ENCODE peak calls at places on chromosomes 1 and 21, in six cellular contexts. C is H7; A is adrenal gland; K is CD8-positive, alpha-beta memory T cell; V is CD4-positive, CD25-positive, alpha-beta regulatory T cell; F is psoas muscle. Q is an unnamed sample. For H3K27me3, the result is how much of the 10 kb centered on the place peaks cover.

GRCh38 chr1:108636876-108637275 is 24.0 kb downstream of the HENMT1 start:
- DNase-seq in C (no peak), A (peak), K (no peak), V (no peak), F (no peak), Q (no peak)

GRCh38 chr1:109598655-109599054 is 20.8 kb downstream of the GNAT2 start:
- DNase-seq in C (peak), A (no peak), K (no peak), V (no peak), F (no peak), Q (no peak)

GRCh38 chr1:93779540-93780121 is 98.0 kb upstream of the BCAR3 start:
- DNase-seq in C (peak), A (no peak), K (no peak), V (no peak), F (no peak), Q (no peak)

GRCh38 chr1:89833183-89834077 is 12.6 kb downstream of the LRRC8D start:
- DNase-seq in C (no peak), A (peak), K (no peak), V (no peak), F (no peak), Q (no peak)

GRCh38 chr1:925532-926421 is 2.1 kb downstream of the SAMD11 start:
- DNase-seq in C (peak), A (no peak), K (no peak), V (no peak), F (no peak), Q (no peak)

GRCh38 chr1:64471218-64471719 is 1.3 kb downstream of the CACHD1 start:
- DNase-seq in C (peak), A (peak), K (no peak), V (no peak), F (peak), Q (no peak)

GRCh38 chr1:209428241-209428921 is 155.1 kb upstream of the CAMK1G start:
- DNase-seq in C (peak), A (no peak), K (no peak), V (no peak), F (no peak), Q (no peak)

GRCh38 chr1:58717979-58718378 is 18.1 kb upstream of the MYSM1 start:
- DNase-seq in C (no peak), A (no peak), K (peak), V (peak), F (no peak), Q (no peak)

GRCh38 chr1:61081637-61082335 is 575 bp upstream of the NFIA start:
- DNase-seq in C (peak), A (peak), K (peak), V (peak), F (peak), Q (peak)

GRCh38 chr1:30665621-30666020 is 57.8 kb downstream of the MATN1 start:
- DNase-seq in C (no peak), A (no peak), K (no peak), V (no peak), F (peak), Q (no peak)

GRCh38 chr1:210568631-210569030 is 239.9 kb downstream of the HHAT start:
- DNase-seq in C (no peak), A (no peak), K (no peak), V (no peak), F (no peak), Q (no peak)

GRCh38 chr1:211604548-211604947 is 25.6 kb upstream of the SLC30A1 start:
- DNase-seq in C (no peak), A (no peak), K (no peak), V (no peak), F (no peak), Q (no peak)

GRCh38 chr1:171433451-171433850 is 51.9 kb upstream of the PRRC2C start:
- DNase-seq in C (no peak), A (no peak), K (no peak), V (no peak), F (no peak), Q (no peak)

GRCh38 chr1:61149010-61149860 is 66.9 kb downstream of the NFIA start:
- DNase-seq in C (no peak), A (no peak), K (no peak), V (no peak), F (no peak), Q (no peak)

GRCh38 chr1:54409156-54410142 is 3.3 kb upstream of the SSBP3 start:
- DNase-seq in C (no peak), A (no peak), K (no peak), V (no peak), F (peak), Q (no peak)

GRCh38 chr1:223765036-223765718 is 52.8 kb downstream of the CAPN2 start:
- DNase-seq in C (no peak), A (no peak), K (no peak), V (no peak), F (peak), Q (no peak)

GRCh38 chr1:33985166-33985565 is 121.3 kb downstream of the HMGB4 start:
- DNase-seq in C (no peak), A (no peak), K (no peak), V (no peak), F (no peak), Q (no peak)

GRCh38 chr1:208499021-208499420 is 254.8 kb upstream of the PLXNA2 start:
- DNase-seq in C (no peak), A (no peak), K (no peak), V (no peak), F (no peak), Q (no peak)

GRCh38 chr1:218463194-218464156 is 118.3 kb downstream of the TGFB2 start:
- DNase-seq in C (no peak), A (peak), K (no peak), V (no peak), F (peak), Q (no peak)

GRCh38 chr1:241499910-241500309 is 19.6 kb downstream of the FH start:
- DNase-seq in C (peak), A (peak), K (no peak), V (no peak), F (no peak), Q (no peak)

GRCh38 chr21:35635261-35635660 is 425.1 kb downstream of the SETD4 start:
- DNase-seq in C (no peak), A (no peak), K (no peak), V (no peak), F (no peak), Q (no peak)

GRCh38 chr1:101316276-101316675 is 79.5 kb downstream of the S1PR1 start:
- DNase-seq in C (no peak), A (no peak), K (no peak), V (no peak), F (no peak), Q (no peak)
- H3K27me3 ChIP-seq in C (under half), A (under half), K (under half), V (under half), F (under half), Q (under half)

DNA sequence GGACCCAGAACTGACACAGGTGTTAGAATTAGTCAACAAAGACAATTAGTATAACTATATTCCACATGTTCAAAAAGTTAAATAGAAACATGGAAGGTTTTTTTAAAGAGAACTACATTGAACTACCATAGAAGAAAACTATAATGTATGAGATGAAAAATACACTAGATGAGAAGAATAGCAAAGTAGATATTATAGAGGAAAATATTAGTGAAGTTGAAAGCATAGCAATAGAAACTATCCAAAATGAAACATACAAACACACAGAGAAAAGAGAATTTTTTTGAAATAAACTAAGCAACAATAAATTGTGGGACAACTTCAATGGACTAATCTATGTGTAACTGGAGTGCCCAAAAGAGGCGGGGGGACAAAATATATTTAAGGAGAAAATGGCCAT is 8.0 kb upstream of the HEATR1 start:
- DNase-seq in C (no peak), A (no peak), K (no peak), V (no peak), F (no peak), Q (no peak)
- H3K27me3 ChIP-seq in C (under half), A (under half), K (under half), V (under half), F (under half), Q (under half)

GRCh38 chr1:230515451-230516145 is 89.5 kb upstream of the PGBD5 start:
- DNase-seq in C (peak), A (no peak), K (no peak), V (no peak), F (no peak), Q (no peak)

GRCh38 chr1:230517326-230517725 is 91.2 kb upstream of the PGBD5 start:
- DNase-seq in C (no peak), A (no peak), K (no peak), V (no peak), F (no peak), Q (no peak)

GRCh38 chr1:230518511-230518910 is 92.4 kb upstream of the PGBD5 start:
- DNase-seq in C (peak), A (no peak), K (no peak), V (no peak), F (no peak), Q (no peak)

GRCh38 chr1:230517786-230518185 is 91.7 kb upstream of the PGBD5 start:
- DNase-seq in C (no peak), A (no peak), K (no peak), V (no peak), F (no peak), Q (no peak)

GRCh38 chr1:230516890-230517289 is 90.8 kb upstream of the PGBD5 start:
- DNase-seq in C (no peak), A (no peak), K (no peak), V (no peak), F (no peak), Q (no peak)
- H3K27me3 ChIP-seq in C (under half), A (under half), K (under half), V (under half), F (under half), Q (under half)

GRCh38 chr1:47711848-47712492 is 274.1 kb downstream of the FOXD2 start:
- DNase-seq in C (no peak), A (no peak), K (no peak), V (no peak), F (no peak), Q (no peak)
- H3K27me3 ChIP-seq in C (half or more), A (half or more), K (under half), V (under half), F (under half), Q (under half)

GRCh38 chr1:2824999-2825398 is 23.5 kb upstream of the TTC34 start:
- DNase-seq in C (no peak), A (no peak), K (no peak), V (no peak), F (peak), Q (no peak)

GRCh38 chr1:2826736-2827292 is 25.3 kb upstream of the TTC34 start:
- DNase-seq in C (no peak), A (no peak), K (no peak), V (no peak), F (peak), Q (no peak)

GRCh38 chr1:2823921-2824660 is 22.6 kb upstream of the TTC34 start:
- DNase-seq in C (no peak), A (no peak), K (no peak), V (no peak), F (peak), Q (no peak)

GRCh38 chr1:2826316-2826715 is 24.8 kb upstream of the TTC34 start:
- DNase-seq in C (no peak), A (no peak), K (no peak), V (no peak), F (peak), Q (no peak)

DNA sequence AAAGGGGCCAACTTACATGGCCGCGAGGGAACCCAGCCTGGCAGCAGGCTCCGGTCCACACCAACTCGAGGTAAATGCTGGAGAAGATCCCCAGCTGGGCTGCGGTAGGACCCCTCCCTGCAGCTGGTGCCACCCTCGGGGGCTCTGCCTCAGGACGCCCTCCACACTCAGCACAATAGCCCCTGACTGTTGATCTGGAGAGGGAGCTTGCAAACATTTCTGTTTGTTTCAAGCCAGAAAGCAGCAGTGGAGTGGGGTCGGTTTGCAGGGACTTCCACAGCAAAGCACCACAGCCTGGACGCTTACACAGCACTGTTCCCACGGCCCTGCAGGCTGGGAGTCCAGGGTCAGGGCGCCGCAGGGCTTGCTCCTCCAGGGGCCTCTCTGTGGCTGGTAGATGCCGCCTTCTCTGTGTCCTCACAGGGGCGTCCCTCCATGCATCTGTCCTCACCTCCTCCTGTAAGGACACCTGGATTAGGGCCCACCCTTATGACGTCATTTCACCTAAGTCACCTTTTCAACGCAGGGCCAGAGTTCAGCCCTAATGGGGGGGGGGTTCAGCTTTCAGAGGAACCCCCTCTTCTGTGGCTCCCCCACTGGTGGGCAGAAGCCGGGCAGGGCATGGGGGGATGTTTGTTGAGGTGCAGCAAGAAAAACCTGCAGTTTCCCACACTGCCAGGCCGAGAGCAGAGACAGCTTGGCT is 24.1 kb upstream of the TTC34 start:
- DNase-seq in C (no peak), A (no peak), K (no peak), V (no peak), F (peak), Q (no peak)
- H3K27me3 ChIP-seq in C (under half), A (under half), K (under half), V (under half), F (under half), Q (under half)

GRCh38 chr1:3227372-3227704 is 158.3 kb downstream of the PRDM16 start:
- DNase-seq in C (no peak), A (no peak), K (no peak), V (no peak), F (no peak), Q (no peak)

GRCh38 chr1:3229081-3229725 is 160.2 kb downstream of the PRDM16 start:
- DNase-seq in C (no peak), A (no peak), K (no peak), V (no peak), F (no peak), Q (no peak)

GRCh38 chr1:3226191-3226590 is 157.2 kb downstream of the PRDM16 start:
- DNase-seq in C (no peak), A (no peak), K (no peak), V (no peak), F (no peak), Q (no peak)

GRCh38 chr1:3225668-3226067 is 156.7 kb downstream of the PRDM16 start:
- DNase-seq in C (no peak), A (no peak), K (no peak), V (no peak), F (no peak), Q (no peak)

DNA sequence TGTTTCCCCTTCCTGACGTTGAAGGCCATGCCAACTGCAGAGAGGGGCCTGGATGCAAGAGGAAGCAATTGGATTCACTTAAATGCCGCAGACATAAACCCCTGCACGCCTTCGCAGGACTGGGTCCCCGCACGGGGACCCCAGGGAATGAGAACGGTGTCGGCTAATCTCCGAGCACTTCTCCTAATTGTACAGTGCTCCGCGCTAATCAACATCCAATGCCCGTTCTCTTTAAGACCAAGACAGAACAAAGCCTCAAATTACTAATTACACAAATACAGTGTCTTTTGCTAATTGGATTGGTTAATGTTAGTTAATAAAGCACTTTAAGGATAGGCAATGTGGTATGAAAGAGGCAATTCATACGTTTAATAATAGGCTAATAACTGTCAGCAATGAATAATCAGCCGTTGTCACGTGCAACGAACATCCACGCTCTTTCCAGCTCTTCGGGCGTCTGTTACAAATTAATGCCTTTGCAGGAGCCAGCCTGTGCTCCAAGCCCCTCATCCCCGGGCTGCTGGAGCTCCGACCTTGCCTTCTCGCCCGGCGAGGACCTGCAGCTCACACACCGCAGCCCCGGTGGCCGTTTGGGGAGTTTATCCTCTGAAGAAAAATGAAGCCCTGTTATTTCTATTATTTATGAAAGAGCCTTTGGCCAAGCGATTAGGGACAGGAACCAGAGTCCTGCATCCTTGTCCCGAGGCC is 157.8 kb downstream of the PRDM16 start:
- DNase-seq in C (peak), A (no peak), K (no peak), V (no peak), F (no peak), Q (no peak)
- H3K27me3 ChIP-seq in C (under half), A (under half), K (under half), V (under half), F (under half), Q (under half)

DNA sequence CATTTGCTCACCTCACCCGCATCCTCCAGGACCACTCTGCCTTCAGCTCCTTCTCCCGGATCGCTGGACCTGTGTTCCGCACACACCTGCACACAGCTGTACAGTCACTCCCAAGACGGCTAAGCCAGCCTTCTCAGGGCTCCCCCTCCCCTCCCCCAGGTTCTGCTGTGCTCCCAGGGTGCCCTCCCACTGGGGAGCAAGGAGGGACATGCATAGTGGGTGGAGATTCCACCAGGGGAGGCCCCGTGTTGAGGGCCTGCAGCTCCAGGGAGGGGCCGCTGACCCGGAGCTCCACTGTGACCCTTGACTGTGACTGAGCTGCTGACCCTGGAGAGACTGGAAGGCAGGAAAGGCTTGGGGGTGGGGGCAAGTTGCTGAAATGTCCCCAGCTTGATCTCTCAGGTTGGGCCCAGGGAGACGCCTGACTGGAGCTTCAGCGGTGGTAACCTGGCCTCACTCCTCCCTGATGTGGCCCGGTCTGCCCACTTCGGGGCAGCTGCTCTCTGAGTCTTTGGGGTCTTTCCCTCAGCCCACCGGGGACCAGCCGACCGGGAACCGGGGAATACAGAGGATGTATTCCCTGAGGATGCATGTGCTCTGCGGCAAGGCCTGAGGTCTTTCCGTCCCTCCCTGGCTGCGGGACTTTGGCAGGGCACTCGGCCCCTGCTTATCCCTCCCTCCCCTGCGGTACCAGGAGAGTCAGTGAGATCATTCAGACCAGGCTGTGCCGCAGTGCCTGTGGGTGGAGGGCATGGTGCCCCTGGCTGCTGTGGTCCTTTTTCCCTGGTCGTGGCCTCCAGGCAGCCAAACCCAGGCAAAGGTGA is 28.6 kb upstream of the PLCH2 start:
- DNase-seq in C (peak), A (no peak), K (no peak), V (no peak), F (no peak), Q (no peak)
- H3K27me3 ChIP-seq in C (under half), A (under half), K (under half), V (under half), F (under half), Q (under half)

GRCh38 chr1:55692721-55693120 is 477.6 kb upstream of the USP24 start:
- DNase-seq in C (no peak), A (no peak), K (no peak), V (no peak), F (no peak), Q (no peak)
- H3K27me3 ChIP-seq in C (under half), A (under half), K (under half), V (under half), F (under half), Q (under half)

Q was measured in effector memory CD4-positive, alpha-beta T cell.